ENCODE peak calls at places on chromosomes 12 and 14, in eight cellular contexts. One of them, this sample, is unnamed. For H3K36me3, the result is how much of the 10 kb centered on the place peaks cover.

GRCh38 chr12:120109570-120110267 is 6.8 kb downstream of the RAB35 start:
- DNase-seq in GM12878: no peak
- DNase-seq in ovary: no peak
- DNase-seq in transverse colon: no peak
- DNase-seq in SK-N-SH: no peak
- DNase-seq in H1: no peak
- DNase-seq in HepG2: no peak
- DNase-seq in K562: no peak
- DNase-seq in this sample: no peak

GRCh38 chr14:20469890-20470858 is 968 bp downstream of the PNP start:
- DNase-seq in ovary: peak
- DNase-seq in HepG2: peak
- DNase-seq in H1: no peak
- DNase-seq in SK-N-SH: peak
- DNase-seq in GM12878: no peak
- DNase-seq in transverse colon: peak
- DNase-seq in K562: no peak
- DNase-seq in this sample: peak

GRCh38 chr12:25997401-25997973 is 39.0 kb downstream of the RASSF8 start:
- DNase-seq in transverse colon: no peak
- DNase-seq in SK-N-SH: no peak
- DNase-seq in HepG2: no peak
- DNase-seq in H1: no peak
- DNase-seq in K562: no peak
- DNase-seq in GM12878: no peak
- DNase-seq in ovary: no peak
- DNase-seq in this sample: no peak

GRCh38 chr14:53128303-53128702 is 24.8 kb downstream of the DDHD1 start:
- DNase-seq in H1: no peak
- DNase-seq in HepG2: no peak
- DNase-seq in K562: no peak
- DNase-seq in SK-N-SH: no peak
- DNase-seq in GM12878: no peak
- DNase-seq in ovary: no peak
- DNase-seq in transverse colon: no peak
- DNase-seq in this sample: no peak

GRCh38 chr14:59407246-59407615 is 57.9 kb downstream of the GPR135 start:
- DNase-seq in ovary: peak
- DNase-seq in K562: no peak
- DNase-seq in HepG2: peak
- DNase-seq in GM12878: no peak
- DNase-seq in H1: no peak
- DNase-seq in SK-N-SH: no peak
- DNase-seq in transverse colon: no peak
- DNase-seq in this sample: no peak

GRCh38 chr12:29164477-29165163 is 15.5 kb downstream of the FAR2 start:
- DNase-seq in GM12878: peak
- DNase-seq in ovary: no peak
- DNase-seq in transverse colon: no peak
- DNase-seq in HepG2: no peak
- DNase-seq in K562: no peak
- DNase-seq in H1: no peak
- DNase-seq in SK-N-SH: no peak
- DNase-seq in this sample: no peak

GRCh38 chr14:105864651-105865265 is 338.4 kb downstream of the TMEM121 start:
- DNase-seq in SK-N-SH: no peak
- DNase-seq in GM12878: no peak
- DNase-seq in HepG2: no peak
- DNase-seq in K562: no peak
- DNase-seq in transverse colon: no peak
- DNase-seq in H1: no peak
- DNase-seq in ovary: peak
- DNase-seq in this sample: peak

GRCh38 chr12:67630373-67631088 is 18.0 kb upstream of the DYRK2 start:
- DNase-seq in transverse colon: peak
- DNase-seq in HepG2: peak
- DNase-seq in H1: peak
- DNase-seq in SK-N-SH: peak
- DNase-seq in K562: no peak
- DNase-seq in GM12878: peak
- DNase-seq in ovary: no peak
- DNase-seq in this sample: peak

GRCh38 chr12:9253464-9253863 is 45.3 kb upstream of the PZP start:
- DNase-seq in H1: no peak
- DNase-seq in GM12878: no peak
- DNase-seq in ovary: no peak
- DNase-seq in transverse colon: no peak
- DNase-seq in HepG2: no peak
- DNase-seq in K562: no peak
- DNase-seq in SK-N-SH: no peak
- DNase-seq in this sample: no peak

GRCh38 chr12:112965643-112966042 is 12.7 kb upstream of the OAS2 start:
- DNase-seq in SK-N-SH: no peak
- DNase-seq in GM12878: no peak
- DNase-seq in HepG2: no peak
- DNase-seq in transverse colon: no peak
- DNase-seq in H1: no peak
- DNase-seq in ovary: no peak
- DNase-seq in K562: no peak
- DNase-seq in this sample: no peak
- TF ChIP-seq EP300 in SK-N-SH: no peak
- TF ChIP-seq EP300 in GM12878: no peak
- TF ChIP-seq EP300 in HepG2: no peak
- TF ChIP-seq EP300 in transverse colon: no peak
- TF ChIP-seq EP300 in H1: no peak
- TF ChIP-seq EP300 in ovary: no peak
- TF ChIP-seq EP300 in K562: no peak
- TF ChIP-seq EP300 in this sample: no peak

GRCh38 chr12:96336489-96336888 is 63.8 kb downstream of the CDK17 start:
- DNase-seq in K562: no peak
- DNase-seq in SK-N-SH: no peak
- DNase-seq in GM12878: no peak
- DNase-seq in ovary: no peak
- DNase-seq in H1: no peak
- DNase-seq in HepG2: no peak
- DNase-seq in transverse colon: no peak
- DNase-seq in this sample: no peak
- H3K36me3 ChIP-seq in K562: under half
- H3K36me3 ChIP-seq in SK-N-SH: under half
- H3K36me3 ChIP-seq in GM12878: under half
- H3K36me3 ChIP-seq in ovary: under half
- H3K36me3 ChIP-seq in H1: under half
- H3K36me3 ChIP-seq in HepG2: under half
- H3K36me3 ChIP-seq in transverse colon: under half
- H3K36me3 ChIP-seq in this sample: under half

GRCh38 chr14:37862263-37862662 is 266.8 kb downstream of the TTC6 start:
- DNase-seq in GM12878: no peak
- DNase-seq in ovary: no peak
- DNase-seq in HepG2: no peak
- DNase-seq in transverse colon: no peak
- DNase-seq in H1: no peak
- DNase-seq in SK-N-SH: no peak
- DNase-seq in K562: no peak
- DNase-seq in this sample: no peak

GRCh38 chr14:37864128-37864527 is 268.7 kb downstream of the TTC6 start:
- DNase-seq in ovary: no peak
- DNase-seq in H1: no peak
- DNase-seq in SK-N-SH: no peak
- DNase-seq in HepG2: no peak
- DNase-seq in GM12878: no peak
- DNase-seq in K562: no peak
- DNase-seq in transverse colon: no peak
- DNase-seq in this sample: no peak

GRCh38 chr14:37865719-37866549 is 270.5 kb downstream of the TTC6 start:
- DNase-seq in K562: no peak
- DNase-seq in transverse colon: no peak
- DNase-seq in GM12878: no peak
- DNase-seq in H1: no peak
- DNase-seq in ovary: no peak
- DNase-seq in SK-N-SH: no peak
- DNase-seq in HepG2: peak
- DNase-seq in this sample: no peak

GRCh38 chr14:37869633-37870032 is 274.2 kb downstream of the TTC6 start:
- DNase-seq in K562: no peak
- DNase-seq in transverse colon: no peak
- DNase-seq in H1: no peak
- DNase-seq in SK-N-SH: no peak
- DNase-seq in HepG2: no peak
- DNase-seq in ovary: no peak
- DNase-seq in GM12878: no peak
- DNase-seq in this sample: no peak

GRCh38 chr14:37864861-37865718 is 269.7 kb downstream of the TTC6 start:
- DNase-seq in K562: no peak
- DNase-seq in ovary: no peak
- DNase-seq in GM12878: no peak
- DNase-seq in H1: no peak
- DNase-seq in SK-N-SH: no peak
- DNase-seq in transverse colon: peak
- DNase-seq in HepG2: peak
- DNase-seq in this sample: peak
- TF ChIP-seq EP300 in K562: no peak
- TF ChIP-seq EP300 in ovary: no peak
- TF ChIP-seq EP300 in GM12878: no peak
- TF ChIP-seq EP300 in H1: no peak
- TF ChIP-seq EP300 in SK-N-SH: no peak
- TF ChIP-seq EP300 in transverse colon: no peak
- TF ChIP-seq EP300 in HepG2: peak
- TF ChIP-seq EP300 in this sample: no peak

GRCh38 chr14:74289801-74290200 is 12.9 kb downstream of the ABCD4 start:
- DNase-seq in SK-N-SH: no peak
- DNase-seq in ovary: no peak
- DNase-seq in H1: no peak
- DNase-seq in K562: no peak
- DNase-seq in HepG2: no peak
- DNase-seq in GM12878: no peak
- DNase-seq in transverse colon: no peak
- DNase-seq in this sample: no peak

GRCh38 chr14:74292061-74292460 is 10.7 kb downstream of the ABCD4 start:
- DNase-seq in HepG2: no peak
- DNase-seq in H1: no peak
- DNase-seq in GM12878: no peak
- DNase-seq in transverse colon: no peak
- DNase-seq in K562: no peak
- DNase-seq in SK-N-SH: no peak
- DNase-seq in ovary: no peak
- DNase-seq in this sample: no peak

GRCh38 chr14:74293621-74294020 is 9.1 kb downstream of the ABCD4 start:
- DNase-seq in H1: no peak
- DNase-seq in SK-N-SH: no peak
- DNase-seq in HepG2: no peak
- DNase-seq in GM12878: no peak
- DNase-seq in K562: no peak
- DNase-seq in ovary: no peak
- DNase-seq in transverse colon: no peak
- DNase-seq in this sample: no peak

GRCh38 chr14:74286736-74287135 is 16.0 kb downstream of the ABCD4 start:
- DNase-seq in H1: no peak
- DNase-seq in transverse colon: no peak
- DNase-seq in K562: no peak
- DNase-seq in SK-N-SH: no peak
- DNase-seq in GM12878: no peak
- DNase-seq in HepG2: no peak
- DNase-seq in ovary: no peak
- DNase-seq in this sample: no peak

DNA sequence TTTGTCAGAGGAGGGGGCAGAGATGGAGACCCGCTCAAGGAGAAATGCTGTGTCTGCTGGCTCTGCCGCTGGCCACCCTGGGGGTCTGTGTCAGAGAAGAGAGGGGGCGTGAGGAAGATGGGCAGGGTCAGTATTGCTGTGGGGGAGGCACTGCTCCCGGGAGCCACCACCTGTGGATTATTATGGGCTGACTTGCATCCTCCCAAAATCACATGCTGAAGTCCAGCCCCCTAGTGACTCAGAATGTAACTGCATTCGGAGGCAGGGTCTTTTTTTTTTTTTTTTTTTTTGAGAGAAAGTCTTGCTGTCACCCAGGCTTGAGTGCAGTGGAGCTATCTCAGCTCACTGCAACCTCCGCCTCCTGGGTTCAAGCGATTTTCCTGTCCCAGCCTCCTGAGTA is 12.3 kb downstream of the ABCD4 start:
- DNase-seq in H1: no peak
- DNase-seq in SK-N-SH: peak
- DNase-seq in K562: peak
- DNase-seq in transverse colon: no peak
- DNase-seq in HepG2: no peak
- DNase-seq in GM12878: no peak
- DNase-seq in ovary: no peak
- DNase-seq in this sample: no peak
- H3K36me3 ChIP-seq in H1: half or more
- H3K36me3 ChIP-seq in SK-N-SH: under half
- H3K36me3 ChIP-seq in K562: half or more
- H3K36me3 ChIP-seq in transverse colon: under half
- H3K36me3 ChIP-seq in HepG2: under half
- H3K36me3 ChIP-seq in GM12878: under half
- H3K36me3 ChIP-seq in ovary: under half
- H3K36me3 ChIP-seq in this sample: half or more

DNA sequence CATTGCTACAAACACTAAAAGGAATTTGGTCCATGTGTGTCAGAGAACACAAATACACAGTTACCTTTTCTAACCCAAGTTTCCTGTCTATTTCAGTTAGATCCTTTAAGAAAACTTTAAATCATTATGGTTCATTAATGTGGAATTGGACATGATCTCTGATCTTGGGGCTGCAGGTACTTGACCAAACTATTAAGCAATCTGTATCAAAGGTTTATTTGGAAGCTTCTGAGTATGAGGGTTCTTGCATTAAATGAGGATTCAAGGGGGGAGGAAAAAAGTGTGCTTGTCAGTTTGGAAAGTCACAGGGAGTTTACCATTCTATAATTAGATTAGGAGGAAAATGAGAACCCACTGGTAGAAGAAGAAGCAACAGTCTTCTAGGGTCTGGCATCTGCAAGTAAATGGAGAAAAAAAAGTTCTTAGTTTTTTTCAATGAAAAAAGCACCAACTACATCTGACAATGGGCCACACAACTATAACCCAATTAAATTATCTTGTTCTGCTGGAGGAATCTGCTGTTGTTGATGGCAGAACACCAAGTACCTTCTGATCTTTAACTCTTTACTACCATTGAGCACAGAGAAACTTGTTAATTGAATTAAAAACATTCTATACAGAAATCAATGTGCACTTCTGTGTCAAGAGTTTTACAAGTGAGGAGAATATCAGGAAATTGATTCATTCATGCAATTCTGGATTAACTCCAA is 17.5 kb downstream of the GTSF1 start:
- DNase-seq in SK-N-SH: no peak
- DNase-seq in HepG2: no peak
- DNase-seq in H1: no peak
- DNase-seq in GM12878: no peak
- DNase-seq in K562: no peak
- DNase-seq in transverse colon: no peak
- DNase-seq in ovary: no peak
- DNase-seq in this sample: no peak
- TF ChIP-seq EP300 in SK-N-SH: no peak
- TF ChIP-seq EP300 in HepG2: no peak
- TF ChIP-seq EP300 in H1: no peak
- TF ChIP-seq EP300 in GM12878: no peak
- TF ChIP-seq EP300 in K562: no peak
- TF ChIP-seq EP300 in transverse colon: no peak
- TF ChIP-seq EP300 in ovary: no peak
- TF ChIP-seq EP300 in this sample: no peak

GRCh38 chr12:109239179-109239578 is 69.9 kb downstream of the FOXN4 start:
- DNase-seq in GM12878: no peak
- DNase-seq in H1: no peak
- DNase-seq in ovary: no peak
- DNase-seq in HepG2: no peak
- DNase-seq in K562: no peak
- DNase-seq in transverse colon: no peak
- DNase-seq in SK-N-SH: no peak
- DNase-seq in this sample: no peak
- H3K36me3 ChIP-seq in GM12878: under half
- H3K36me3 ChIP-seq in H1: under half
- H3K36me3 ChIP-seq in ovary: under half
- H3K36me3 ChIP-seq in HepG2: under half
- H3K36me3 ChIP-seq in K562: under half
- H3K36me3 ChIP-seq in transverse colon: half or more
- H3K36me3 ChIP-seq in SK-N-SH: under half
- H3K36me3 ChIP-seq in this sample: half or more

This sample was measured in stomach.